ENCODE peak calls at places on chromosomes 16 and 17, in ten cellular contexts. X is ACHN, C is LHCN-M2, J is endothelial cell, G is fibroblast of mammary gland, P is heart left ventricle, A is nephron progenitor cell, B is lung, D is hypothalamus, Z is left kidney. N is an unnamed sample.

GRCh38 chr16:1903220-1903574 is 15.0 kb downstream of the HS3ST6 start:
- DNase-seq in X (no peak), C (no peak), J (no peak), G (no peak), P (no peak), A (no peak), B (no peak), D (no peak), Z (no peak), N (no peak)

GRCh38 chr17:70080541-70081347 is 5.7 kb downstream of the KCNJ16 start:
- DNase-seq in X (no peak), C (peak; percentile 45), J (no peak), G (peak; percentile 67), P (no peak), A (no peak), B (no peak), D (no peak), Z (no peak), N (no peak)

GRCh38 chr16:31385680-31386079 is 7.5 kb upstream of the ITGAD start:
- DNase-seq in X (no peak), C (no peak), J (no peak), G (no peak), P (no peak), A (no peak), B (no peak), D (no peak), Z (no peak), N (no peak)

GRCh38 chr17:75689441-75689873 is 22.3 kb downstream of the SAP30BP start:
- DNase-seq in X (no peak), C (no peak), J (no peak), G (no peak), P (no peak), A (no peak), B (no peak), D (no peak), Z (no peak), N (peak; percentile 19)

GRCh38 chr16:11354733-11355574 is 9.7 kb downstream of the RMI2 start:
- DNase-seq in X (no peak), C (no peak), J (no peak), G (peak; percentile 29), P (no peak), A (no peak), B (no peak), D (no peak), Z (peak; percentile 36), N (no peak)

GRCh38 chr16:83227336-83227735 is 580.4 kb upstream of the HSBP1 start:
- DNase-seq in X (no peak), C (no peak), J (no peak), G (no peak), P (no peak), A (no peak), B (no peak), D (no peak), Z (no peak), N (no peak)

GRCh38 chr17:37043201-37043600 is 94.4 kb downstream of the AATF start:
- DNase-seq in X (no peak), C (no peak), J (no peak), G (no peak), P (no peak), A (no peak), B (no peak), D (no peak), Z (no peak), N (no peak)

GRCh38 chr16:67158637-67159600 is 790 bp downstream of the TRADD start:
- DNase-seq in X (peak; percentile 69), C (no peak), J (no peak), G (no peak), P (peak; percentile 62), A (no peak), B (no peak), D (no peak), Z (peak; percentile 49), N (no peak)

GRCh38 chr17:72456026-72456569 is 335.3 kb downstream of the SOX9 start:
- DNase-seq in X (peak; percentile 31), C (peak; percentile 59), J (no peak), G (peak; percentile 40), P (no peak), A (no peak), B (no peak), D (no peak), Z (no peak), N (no peak)

GRCh38 chr16:58501242-58502131 is 1.5 kb downstream of the NDRG4 start:
- DNase-seq in X (no peak), C (no peak), J (peak; percentile 51), G (no peak), P (no peak), A (peak; percentile 84), B (no peak), D (no peak), Z (peak; percentile 93), N (no peak)

GRCh38 chr16:78122774-78123315 is 23.4 kb downstream of the WWOX start:
- DNase-seq in X (peak; percentile 79), C (peak; percentile 72), J (no peak), G (peak; percentile 66), P (no peak), A (no peak), B (no peak), D (no peak), Z (peak; percentile 86), N (no peak)

GRCh38 chr16:83296505-83296904 is 511.3 kb upstream of the HSBP1 start:
- DNase-seq in X (no peak), C (no peak), J (no peak), G (peak; percentile 1), P (no peak), A (no peak), B (no peak), D (no peak), Z (no peak), N (no peak)

GRCh38 chr17:48541574-48542113 is 3.3 kb downstream of the HOXB2 start:
- DNase-seq in X (peak; percentile 69), C (peak; percentile 77), J (no peak), G (peak; percentile 77), P (peak; percentile 66), A (peak; percentile 65), B (no peak), D (no peak), Z (peak; percentile 91), N (no peak)

GRCh38 chr16:27273670-27274522 is 5.3 kb upstream of the NSMCE1 start:
- DNase-seq in X (peak; percentile 84), C (peak; percentile 39), J (no peak), G (peak; percentile 86), P (no peak), A (no peak), B (no peak), D (no peak), Z (peak; percentile 3), N (no peak)

GRCh38 chr16:15490123-15490711 is 55.8 kb downstream of the BMERB1 start:
- DNase-seq in X (no peak), C (no peak), J (no peak), G (no peak), P (peak; percentile 40), A (no peak), B (no peak), D (no peak), Z (no peak), N (no peak)

GRCh38 chr17:5282639-5283217 is 644 bp downstream of the RABEP1 start:
- DNase-seq in X (peak; percentile 35), C (peak; percentile 17), J (no peak), G (no peak), P (peak; percentile 37), A (no peak), B (peak; percentile 36), D (peak; percentile 44), Z (no peak), N (peak; percentile 6)

GRCh38 chr16:86704516-86704915 is 126.2 kb downstream of the FOXL1 start:
- DNase-seq in X (no peak), C (no peak), J (no peak), G (no peak), P (no peak), A (no peak), B (no peak), D (no peak), Z (no peak), N (no peak)

GRCh38 chr16:54080524-54081008 is 206.0 kb downstream of the IRX3 start:
- DNase-seq in X (no peak), C (peak; percentile 97), J (no peak), G (peak; percentile 98), P (no peak), A (no peak), B (no peak), D (no peak), Z (peak; percentile 49), N (no peak)

GRCh38 chr17:63523256-63523869 is at the start of gene KCNH6:
- DNase-seq in X (peak; percentile 17), C (no peak), J (no peak), G (no peak), P (no peak), A (no peak), B (no peak), D (no peak), Z (peak; percentile 39), N (no peak)

GRCh38 chr16:678858-679807 is 1.1 kb upstream of the STUB1 start:
- DNase-seq in X (peak; percentile 78), C (no peak), J (peak; percentile 57), G (peak; percentile 38), P (peak; percentile 86), A (peak; percentile 74), B (peak; percentile 73), D (peak; percentile 59), Z (peak; percentile 92), N (no peak)

GRCh38 chr17:74437702-74438101 is 5.8 kb downstream of the GPRC5C start:
- DNase-seq in X (peak; percentile 29), C (no peak), J (no peak), G (peak; percentile 25), P (no peak), A (no peak), B (no peak), D (no peak), Z (no peak), N (no peak)

GRCh38 chr16:75081179-75081859 is 35.3 kb downstream of the LDHD start:
- DNase-seq in X (no peak), C (no peak), J (no peak), G (no peak), P (no peak), A (no peak), B (no peak), D (no peak), Z (no peak), N (peak; percentile 51)

GRCh38 chr16:88760424-88761142 is 24.4 kb downstream of the PIEZO1 start:
- DNase-seq in X (no peak), C (no peak), J (no peak), G (no peak), P (no peak), A (no peak), B (no peak), D (no peak), Z (peak; percentile 64), N (no peak)

GRCh38 chr16:89330177-89330856 is 112.8 kb downstream of the ZNF778 start:
- DNase-seq in X (peak; percentile 79), C (no peak), J (peak; percentile 50), G (peak; percentile 55), P (peak; percentile 63), A (no peak), B (no peak), D (no peak), Z (no peak), N (no peak)

GRCh38 chr17:53791551-53791950 is 31.2 kb upstream of the KIF2B start:
- DNase-seq in X (no peak), C (no peak), J (no peak), G (no peak), P (no peak), A (no peak), B (no peak), D (no peak), Z (no peak), N (no peak)

GRCh38 chr16:81627024-81627423 is 152.1 kb upstream of the PLCG2 start:
- DNase-seq in X (no peak), C (no peak), J (no peak), G (peak; percentile 47), P (no peak), A (no peak), B (no peak), D (no peak), Z (no peak), N (no peak)

GRCh38 chr17:75814900-75815373 is 29.3 kb downstream of the UNC13D start:
- DNase-seq in X (peak; percentile 71), C (peak; percentile 51), J (no peak), G (peak; percentile 76), P (no peak), A (no peak), B (no peak), D (no peak), Z (no peak), N (no peak)

GRCh38 chr17:17416007-17416399 is 60.8 kb upstream of the MED9 start:
- DNase-seq in X (peak; percentile 60), C (peak; percentile 81), J (no peak), G (peak; percentile 88), P (no peak), A (no peak), B (no peak), D (no peak), Z (peak; percentile 59), N (peak; percentile 49)

N was measured in HL-60.